ENCODE peak calls at places on chromosomes 7 and 10, in six cellular contexts. H is astrocyte of the spinal cord, Z is ascending aorta, N is cardiac muscle cell, C is NB4, K is endodermal cell. B is an unnamed sample.

GRCh38 chr7:37915438-37915837 is 1.2 kb downstream of the SFRP4 start:
- DNase-seq in H (peak), Z (no peak), N (peak), C (peak), K (no peak), B (no peak)

GRCh38 chr10:43200538-43201390 is 62.5 kb downstream of the CSGALNACT2 start:
- DNase-seq in H (no peak), Z (no peak), N (no peak), C (no peak), K (peak), B (no peak)

GRCh38 chr7:56256108-56256507 is 139.9 kb upstream of the NUPR2 start:
- DNase-seq in H (no peak), Z (peak), N (no peak), C (no peak), K (no peak), B (no peak)

GRCh38 chr7:15209385-15209784 is 306.8 kb upstream of the DGKB start:
- DNase-seq in H (no peak), Z (no peak), N (no peak), C (no peak), K (no peak), B (peak)

GRCh38 chr10:36224431-36224985 is 582.4 kb upstream of the FZD8 start:
- DNase-seq in H (peak), Z (no peak), N (peak), C (peak), K (no peak), B (no peak)

GRCh38 chr10:31630866-31631567 is 297.6 kb downstream of the ARHGAP12 start:
- DNase-seq in H (no peak), Z (no peak), N (peak), C (no peak), K (no peak), B (no peak)

GRCh38 chr10:32446701-32447406 is 914 bp downstream of the CCDC7 start:
- DNase-seq in H (peak), Z (no peak), N (peak), C (peak), K (no peak), B (no peak)

GRCh38 chr7:47763063-47763974 is 181.4 kb upstream of the TNS3 start:
- DNase-seq in H (peak), Z (no peak), N (peak), C (no peak), K (no peak), B (no peak)

GRCh38 chr10:63266337-63267327 is 133.5 kb downstream of the NRBF2 start:
- DNase-seq in H (peak), Z (no peak), N (peak), C (peak), K (no peak), B (no peak)

GRCh38 chr10:63265646-63266207 is 132.6 kb downstream of the NRBF2 start:
- DNase-seq in H (peak), Z (no peak), N (no peak), C (no peak), K (no peak), B (no peak)

GRCh38 chr10:63267414-63268138 is 134.4 kb downstream of the NRBF2 start:
- DNase-seq in H (peak), Z (no peak), N (peak), C (peak), K (peak), B (no peak)

GRCh38 chr10:63262674-63263073 is 129.5 kb downstream of the NRBF2 start:
- DNase-seq in H (no peak), Z (no peak), N (no peak), C (no peak), K (no peak), B (no peak)

GRCh38 chr10:63264852-63265617 is 131.9 kb downstream of the NRBF2 start:
- DNase-seq in H (peak), Z (no peak), N (peak), C (peak), K (peak), B (no peak)
- H3K4me3 ChIP-seq in H (peak), Z (peak), N (peak), C (peak), K (peak), B (peak)

DNA sequence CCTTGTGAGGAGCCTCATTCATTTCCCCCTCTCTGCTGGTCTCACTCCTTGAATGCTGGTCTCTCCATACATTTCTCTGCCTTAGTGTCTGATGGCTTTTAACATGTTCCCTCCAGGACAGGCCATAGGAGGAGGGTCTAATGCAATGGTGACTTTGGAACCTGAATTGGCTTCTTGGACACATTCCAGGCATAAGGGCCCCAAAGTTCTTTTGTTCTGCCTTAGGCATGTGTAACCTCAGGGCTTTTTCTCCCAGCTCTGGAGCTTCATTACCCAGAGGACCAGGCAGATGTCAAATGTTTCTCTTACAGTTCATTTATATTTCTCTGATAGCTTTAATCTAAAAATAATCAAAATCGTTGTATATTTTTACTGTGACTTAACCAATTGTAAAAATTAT is 162.6 kb downstream of the SDK1 start:
- DNase-seq in H (no peak), Z (no peak), N (no peak), C (no peak), K (no peak), B (no peak)
- H3K4me3 ChIP-seq in H (no peak), Z (no peak), N (no peak), C (no peak), K (no peak), B (no peak)

GRCh38 chr7:106717997-106718871 is 57.3 kb upstream of the CCDC71L start:
- DNase-seq in H (peak), Z (no peak), N (peak), C (peak), K (peak), B (peak)
- H3K4me3 ChIP-seq in H (no peak), Z (no peak), N (no peak), C (no peak), K (peak), B (no peak)

GRCh38 chr10:6980353-6980752 is 400.3 kb upstream of the PRKCQ start:
- DNase-seq in H (no peak), Z (no peak), N (no peak), C (no peak), K (no peak), B (no peak)
- H3K4me3 ChIP-seq in H (no peak), Z (no peak), N (no peak), C (no peak), K (no peak), B (no peak)

GRCh38 chr7:155203882-155204691 is 93.6 kb upstream of the INSIG1 start:
- DNase-seq in H (no peak), Z (no peak), N (no peak), C (no peak), K (no peak), B (peak)

GRCh38 chr7:155203059-155203881 is 94.4 kb upstream of the INSIG1 start:
- DNase-seq in H (no peak), Z (no peak), N (no peak), C (peak), K (no peak), B (peak)

GRCh38 chr7:155206286-155207020 is 91.2 kb upstream of the INSIG1 start:
- DNase-seq in H (peak), Z (peak), N (peak), C (peak), K (no peak), B (peak)

GRCh38 chr7:155205368-155206285 is 92.1 kb upstream of the INSIG1 start:
- DNase-seq in H (peak), Z (peak), N (peak), C (peak), K (peak), B (peak)

DNA sequence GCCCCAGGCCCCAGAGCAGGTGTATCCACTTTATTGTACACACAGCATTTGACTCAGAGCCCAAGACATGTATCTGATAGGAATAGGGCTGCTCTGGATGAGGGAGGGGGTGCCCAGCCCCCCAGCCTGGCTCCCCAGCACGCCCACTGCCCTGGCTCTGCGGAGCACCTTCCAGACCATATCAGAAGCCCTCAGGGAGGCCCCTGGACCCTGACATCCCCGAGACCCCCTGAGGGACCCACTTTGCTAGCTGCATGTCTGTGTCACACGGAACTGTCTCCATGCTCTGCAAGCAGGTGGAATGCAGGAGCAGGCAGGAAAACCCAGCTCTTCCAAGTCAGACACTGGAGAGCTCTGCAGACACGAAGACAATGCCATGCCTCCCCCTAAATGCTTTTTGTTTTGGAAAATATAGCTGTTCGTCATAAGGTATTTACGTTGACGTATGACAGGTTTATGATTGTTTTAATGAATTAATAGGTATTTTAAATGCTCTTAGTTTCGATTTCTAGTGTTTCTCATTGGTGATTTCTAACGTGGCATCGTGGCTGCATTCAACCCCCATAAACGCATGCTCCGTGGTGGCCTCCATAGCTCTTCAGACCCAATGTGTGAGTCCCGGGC is 92.8 kb upstream of the INSIG1 start:
- DNase-seq in H (no peak), Z (no peak), N (no peak), C (no peak), K (no peak), B (peak)
- H3K4me3 ChIP-seq in H (no peak), Z (no peak), N (no peak), C (no peak), K (no peak), B (no peak)

GRCh38 chr10:125397608-125398007 is 237.2 kb upstream of the CTBP2 start:
- DNase-seq in H (no peak), Z (no peak), N (no peak), C (no peak), K (no peak), B (no peak)

GRCh38 chr10:125396651-125397050 is 236.3 kb upstream of the CTBP2 start:
- DNase-seq in H (peak), Z (no peak), N (no peak), C (no peak), K (no peak), B (no peak)

GRCh38 chr10:125389648-125390047 is 229.3 kb upstream of the CTBP2 start:
- DNase-seq in H (no peak), Z (no peak), N (no peak), C (no peak), K (no peak), B (no peak)

GRCh38 chr10:125392140-125392539 is 231.8 kb upstream of the CTBP2 start:
- DNase-seq in H (no peak), Z (no peak), N (no peak), C (no peak), K (no peak), B (no peak)
- H3K4me3 ChIP-seq in H (no peak), Z (no peak), N (no peak), C (no peak), K (no peak), B (no peak)

GRCh38 chr10:128045833-128046120 is 80.4 kb downstream of the MKI67 start:
- DNase-seq in H (no peak), Z (no peak), N (no peak), C (no peak), K (no peak), B (no peak)

GRCh38 chr10:128046156-128046933 is 79.9 kb downstream of the MKI67 start:
- DNase-seq in H (no peak), Z (no peak), N (no peak), C (no peak), K (no peak), B (no peak)

GRCh38 chr10:128046934-128047251 is 79.3 kb downstream of the MKI67 start:
- DNase-seq in H (no peak), Z (no peak), N (no peak), C (no peak), K (no peak), B (peak)

GRCh38 chr10:128047991-128048826 is 78.0 kb downstream of the MKI67 start:
- DNase-seq in H (peak), Z (no peak), N (peak), C (peak), K (no peak), B (no peak)

GRCh38 chr10:128047337-128047736 is 78.9 kb downstream of the MKI67 start:
- DNase-seq in H (no peak), Z (peak), N (peak), C (peak), K (peak), B (peak)
- H3K4me3 ChIP-seq in H (no peak), Z (peak), N (peak), C (peak), K (no peak), B (no peak)

GRCh38 chr7:103989200-103989784 is at the start of gene RELN:
- DNase-seq in H (peak), Z (no peak), N (peak), C (no peak), K (peak), B (peak)
- H3K4me3 ChIP-seq in H (peak), Z (peak), N (peak), C (no peak), K (peak), B (peak)

GRCh38 chr7:155382802-155383171 is 75.1 kb upstream of the EN2 start:
- DNase-seq in H (no peak), Z (no peak), N (no peak), C (no peak), K (no peak), B (no peak)

GRCh38 chr7:155381852-155382801 is 75.8 kb upstream of the EN2 start:
- DNase-seq in H (no peak), Z (no peak), N (no peak), C (no peak), K (no peak), B (peak)

GRCh38 chr7:155380221-155380861 is 77.6 kb upstream of the EN2 start:
- DNase-seq in H (peak), Z (no peak), N (peak), C (peak), K (peak), B (peak)

GRCh38 chr7:155378959-155379871 is 78.7 kb upstream of the EN2 start:
- DNase-seq in H (no peak), Z (no peak), N (no peak), C (peak), K (no peak), B (no peak)

DNA sequence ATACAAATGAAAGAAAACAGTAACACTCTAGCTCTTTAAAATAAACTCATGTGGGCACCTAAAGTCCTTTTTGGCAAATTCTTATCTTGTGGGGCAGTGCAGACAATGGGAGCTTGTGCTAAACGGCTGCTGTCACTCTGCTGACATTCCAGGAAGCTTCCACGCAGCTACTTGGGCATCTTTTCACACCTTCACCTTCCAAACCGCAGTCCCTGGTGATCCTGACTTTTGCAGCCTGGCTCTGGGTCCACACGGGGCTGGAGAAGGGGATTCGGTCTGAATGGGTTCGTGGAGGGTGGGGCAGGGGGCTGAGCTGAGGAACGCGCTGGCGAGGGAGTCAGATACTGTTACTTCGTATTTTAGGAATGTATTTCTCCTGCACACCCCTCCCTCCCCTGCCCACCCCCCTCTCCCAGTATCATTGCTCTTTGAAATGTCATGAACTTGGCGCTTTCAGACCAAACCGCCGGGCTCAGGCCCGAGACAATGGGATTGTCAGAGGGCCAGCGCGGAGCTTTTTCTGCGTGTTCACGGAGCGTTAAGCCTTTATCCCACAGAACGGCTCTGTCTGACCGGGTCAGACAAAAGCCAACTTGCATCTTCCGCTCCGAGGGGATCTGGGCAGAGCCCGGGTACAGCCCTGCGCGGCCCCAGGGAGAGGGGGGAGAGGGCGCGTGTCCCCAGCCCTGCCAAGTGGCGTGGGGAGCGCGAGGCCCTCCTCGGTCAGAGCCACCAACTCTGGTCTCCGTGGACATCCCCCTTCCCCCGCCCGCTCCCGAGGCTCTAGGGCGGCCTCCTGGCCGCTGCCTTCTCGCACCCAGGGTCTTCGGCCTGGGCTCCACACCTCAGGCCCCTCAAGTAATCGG is 76.7 kb upstream of the EN2 start:
- DNase-seq in H (no peak), Z (no peak), N (no peak), C (no peak), K (peak), B (no peak)
- H3K4me3 ChIP-seq in H (no peak), Z (peak), N (peak), C (no peak), K (peak), B (peak)